ENCODE peak calls at places on chromosomes 13 and 19, in eight cellular contexts. K, T, Q, I, H, W, Y and V are unnamed samples.

GRCh38 chr19:29499261-29499920 is 26.4 kb upstream of the VSTM2B start:
- DNase-seq in K (no peak), T (no peak), Q (no peak), I (no peak), H (no peak), W (no peak), Y (no peak), V (no peak)

GRCh38 chr19:34589730-34590129 is 87.2 kb downstream of the SCGB2B2 start:
- DNase-seq in K (peak; percentile 45), T (no peak), Q (no peak), I (no peak), H (no peak), W (no peak), Y (no peak), V (no peak)

GRCh38 chr19:55253842-55254624 is 4.8 kb downstream of the PPP6R1 start:
- DNase-seq in K (peak; percentile 66), T (no peak), Q (peak; percentile 56), I (no peak), H (peak; percentile 39), W (no peak), Y (peak; percentile 50), V (no peak)

GRCh38 chr13:90867336-90867683 is 480.2 kb upstream of the MIR17HG start:
- DNase-seq in K (peak; percentile 82), T (peak; percentile 70), Q (no peak), I (no peak), H (peak; percentile 10), W (no peak), Y (no peak), V (peak; percentile 57)

GRCh38 chr19:2274937-2275535 is 6.9 kb downstream of the PEAK3 start:
- DNase-seq in K (peak; percentile 66), T (peak; percentile 76), Q (peak; percentile 52), I (no peak), H (no peak), W (no peak), Y (no peak), V (no peak)

GRCh38 chr13:108322206-108322824 is 52.8 kb downstream of the TNFSF13B start:
- DNase-seq in K (peak; percentile 33), T (peak; percentile 60), Q (no peak), I (no peak), H (no peak), W (peak; percentile 1), Y (no peak), V (no peak)

GRCh38 chr13:39148513-39148961 is 110.3 kb downstream of the NHLRC3 start:
- DNase-seq in K (no peak), T (peak; percentile 91), Q (no peak), I (no peak), H (no peak), W (peak; percentile 28), Y (no peak), V (peak; percentile 32)

GRCh38 chr13:45325806-45326205 is 15.2 kb downstream of the TPT1 start:
- DNase-seq in K (peak; percentile 33), T (peak; percentile 95), Q (no peak), I (no peak), H (no peak), W (no peak), Y (no peak), V (peak; percentile 72)

GRCh38 chr19:33508009-33508408 is 13.6 kb downstream of the PEPD start:
- DNase-seq in K (no peak), T (no peak), Q (no peak), I (no peak), H (no peak), W (no peak), Y (no peak), V (no peak)

GRCh38 chr13:75864718-75865117 is 228.6 kb downstream of the LMO7 start:
- DNase-seq in K (no peak), T (peak; percentile 74), Q (no peak), I (no peak), H (no peak), W (no peak), Y (no peak), V (peak; percentile 62)

GRCh38 chr13:112652512-112653458 is 37.1 kb upstream of the ATP11A start:
- DNase-seq in K (no peak), T (peak; percentile 3), Q (no peak), I (no peak), H (no peak), W (no peak), Y (no peak), V (no peak)

GRCh38 chr13:48304132-48304876 is 753 bp downstream of the RB1 start:
- DNase-seq in K (no peak), T (peak; percentile 52), Q (no peak), I (peak; percentile 11), H (peak; percentile 41), W (no peak), Y (no peak), V (no peak)